ENCODE peak calls at places on chromosomes 12 and 14, in nine cellular contexts. L is ascending aorta; U is CD8-positive, alpha-beta memory T cell; J is naive thymus-derived CD4-positive, alpha-beta T cell; S is mucosa of descending colon; I is prostate gland; Z is left ventricle myocardium inferior; T is neuronal stem cell; P is colonic mucosa. W is an unnamed sample. For H3K4me1 and H3K9me3, the result is how much of the 10 kb centered on the place peaks cover.

GRCh38 chr12:886206-886605 is 63.3 kb downstream of the RAD52 start:
- DNase-seq in S (no peak), L (no peak), P (no peak), T (no peak), U (no peak), J (no peak), I (no peak), Z (no peak), W (no peak)

GRCh38 chr14:61930101-61930857 is 168.1 kb downstream of the SNAPC1 start:
- DNase-seq in Z (no peak), L (no peak), P (no peak), I (no peak), U (no peak), J (no peak), T (no peak), S (no peak), W (no peak)

GRCh38 chr12:754238-754816 is 1.9 kb downstream of the WNK1 start:
- DNase-seq in T (no peak), L (no peak), P (no peak), Z (no peak), U (peak), I (peak), S (no peak), J (peak), W (no peak)

GRCh38 chr14:24353551-24354529 is 14.0 kb upstream of the RIPK3 start:
- DNase-seq in U (no peak), Z (no peak), T (no peak), P (peak), S (no peak), I (no peak), J (no peak), L (no peak), W (no peak)

GRCh38 chr12:90829044-90829443 is 125.9 kb downstream of the CCER1 start:
- DNase-seq in L (no peak), Z (no peak), I (no peak), T (no peak), S (no peak), P (no peak), J (no peak), U (no peak), W (no peak)

GRCh38 chr14:20456971-20457370 is 1.9 kb downstream of the APEX1 start:
- DNase-seq in S (peak), L (no peak), Z (no peak), T (no peak), I (no peak), U (no peak), P (no peak), J (no peak), W (no peak)

GRCh38 chr12:64392221-64392620 is 1.7 kb upstream of the C12orf56 start:
- DNase-seq in J (peak), U (peak), L (no peak), S (no peak), Z (no peak), P (no peak), T (no peak), I (no peak), W (no peak)

GRCh38 chr12:115983226-115983798 is 294.2 kb downstream of the MED13L start:
- DNase-seq in T (no peak), S (no peak), J (no peak), U (no peak), Z (no peak), L (no peak), P (no peak), I (no peak), W (no peak)

GRCh38 chr12:95633049-95633545 is 81.8 kb upstream of the USP44 start:
- DNase-seq in L (peak), J (no peak), S (peak), Z (no peak), U (no peak), T (no peak), I (peak), P (peak), W (peak)

GRCh38 chr14:87131879-87132278 is 861.1 kb downstream of the GALC start:
- DNase-seq in U (no peak), J (no peak), P (no peak), I (no peak), L (no peak), Z (no peak), S (no peak), T (no peak), W (no peak)

GRCh38 chr14:53285806-53286205 is 132.7 kb upstream of the DDHD1 start:
- DNase-seq in T (no peak), P (no peak), L (no peak), J (no peak), Z (no peak), U (no peak), S (no peak), I (no peak), W (no peak)

GRCh38 chr14:57530571-57530970 is 36.9 kb upstream of the CCDC198 start:
- DNase-seq in S (no peak), T (no peak), L (no peak), U (no peak), I (no peak), P (no peak), J (no peak), Z (no peak), W (no peak)

GRCh38 chr12:48716168-48716492 is 377 bp downstream of the CCNT1 start:
- DNase-seq in T (no peak), S (no peak), P (no peak), L (no peak), I (no peak), J (no peak), Z (no peak), U (no peak), W (no peak)

GRCh38 chr14:24261969-24262327 is 1.0 kb downstream of the TGM1 start:
- DNase-seq in U (no peak), Z (no peak), S (no peak), T (no peak), J (no peak), I (no peak), P (no peak), L (no peak), W (no peak)

GRCh38 chr12:94488449-94488848 is 28.8 kb upstream of the CEP83 start:
- DNase-seq in L (no peak), T (no peak), P (no peak), S (no peak), J (no peak), U (no peak), I (no peak), Z (no peak), W (no peak)

GRCh38 chr14:21184252-21184651 is 28.4 kb upstream of the OR5AU1 start:
- DNase-seq in Z (no peak), S (no peak), P (no peak), L (no peak), I (no peak), J (no peak), T (no peak), U (no peak), W (no peak)

GRCh38 chr12:105729931-105730330 is 399.4 kb downstream of the C12orf75 start:
- DNase-seq in S (no peak), Z (no peak), J (no peak), T (no peak), L (no peak), U (no peak), P (no peak), I (no peak), W (no peak)

GRCh38 chr14:27528328-27528727 is 930.5 kb upstream of the NOVA1 start:
- DNase-seq in Z (no peak), T (peak), P (no peak), U (no peak), S (no peak), L (no peak), I (no peak), J (no peak), W (no peak)

GRCh38 chr14:32826404-32827082 is 112.1 kb upstream of the NPAS3 start:
- DNase-seq in S (no peak), P (no peak), I (no peak), L (no peak), U (no peak), Z (no peak), J (no peak), T (no peak), W (no peak)

GRCh38 chr12:94148841-94149780 is 734 bp downstream of the PLXNC1 start:
- DNase-seq in I (no peak), U (peak), T (peak), J (peak), L (no peak), Z (peak), S (peak), P (peak), W (no peak)

DNA sequence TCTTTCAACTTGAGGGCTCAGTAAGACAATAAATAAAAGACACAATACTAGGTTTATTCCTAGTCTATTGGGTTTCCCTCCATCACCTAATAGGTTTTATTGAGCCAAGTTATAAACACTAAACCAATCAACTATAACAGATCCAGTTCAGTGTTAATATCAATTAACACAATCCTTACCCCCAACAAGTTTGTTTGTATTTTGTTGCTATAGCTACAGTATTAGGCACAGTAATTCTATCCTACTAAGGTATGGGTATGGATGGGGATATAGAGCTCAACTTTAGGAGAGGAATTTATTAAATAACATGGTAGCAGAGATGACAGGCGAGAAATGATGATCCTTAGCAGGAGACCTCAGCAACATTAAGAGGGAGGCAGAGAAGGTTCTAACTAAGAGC is 13.3 kb downstream of the PPP4R3A start:
- DNase-seq in J (no peak), U (no peak), S (no peak), L (no peak), P (no peak), T (no peak), I (no peak), Z (no peak), W (no peak)
- H3K4me1 ChIP-seq in J (under half), U (half or more), S (half or more), L (under half), P (under half), T (under half), I (under half), Z (half or more), W (under half)

GRCh38 chr14:85296466-85297210 is 233.3 kb upstream of the FLRT2 start:
- DNase-seq in U (no peak), L (no peak), S (no peak), T (no peak), P (no peak), Z (no peak), J (no peak), I (no peak), W (peak)

GRCh38 chr14:85300119-85300518 is 229.8 kb upstream of the FLRT2 start:
- DNase-seq in Z (no peak), S (no peak), U (no peak), J (no peak), I (no peak), P (no peak), T (no peak), L (no peak), W (no peak)

DNA sequence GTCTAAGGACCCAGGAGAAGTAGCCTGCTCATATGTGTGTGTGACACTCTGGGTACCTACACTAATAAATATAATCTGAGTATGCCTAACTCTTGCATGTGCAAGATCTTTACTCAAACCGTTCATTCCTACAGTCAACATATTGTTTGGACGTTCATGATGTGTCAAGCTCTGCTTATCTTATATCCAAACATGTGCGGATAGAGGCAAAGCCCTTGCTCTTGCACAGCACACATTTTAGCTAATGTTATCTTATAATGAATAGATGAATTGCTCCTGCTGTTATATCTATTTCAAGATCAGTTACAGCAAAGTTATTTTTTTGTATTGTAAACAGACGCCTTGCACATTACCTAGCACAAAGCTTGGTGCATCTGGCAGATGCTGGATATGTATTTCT is 228.4 kb upstream of the FLRT2 start:
- DNase-seq in J (no peak), S (no peak), U (no peak), I (no peak), Z (no peak), L (no peak), P (no peak), T (no peak), W (no peak)
- H3K9me3 ChIP-seq in J (under half), S (under half), U (under half), I (under half), Z (under half), L (under half), P (under half), T (under half), W (under half)

GRCh38 chr12:51864701-51865469 is 16.4 kb upstream of the FIGNL2 start:
- DNase-seq in T (no peak), Z (no peak), L (no peak), I (no peak), J (no peak), P (no peak), U (no peak), S (no peak), W (no peak)
- H3K4me3 ChIP-seq in T (peak), Z (peak), L (no peak), I (no peak), J (no peak), P (no peak), U (no peak), S (no peak), W (no peak)

DNA sequence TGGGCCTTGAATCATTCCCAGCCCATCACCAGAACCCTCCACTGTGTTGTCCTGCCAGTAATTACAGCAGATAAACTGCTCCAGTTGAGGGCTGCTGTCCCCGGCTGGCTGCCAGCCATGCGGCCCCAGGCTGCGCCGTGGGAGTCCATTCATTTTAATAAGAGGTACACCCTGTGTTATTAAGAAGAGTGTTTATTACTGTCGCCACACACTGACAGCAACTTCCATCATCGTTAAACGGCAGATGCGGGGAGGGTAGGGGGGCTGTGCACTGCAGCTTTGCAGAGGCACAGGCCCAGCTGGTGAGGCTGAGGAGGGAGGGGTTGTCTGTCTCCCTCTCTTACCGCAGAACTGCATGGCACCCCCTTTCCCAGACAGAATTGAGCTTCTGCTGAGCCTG is 33.9 kb upstream of the GPATCH2L start:
- DNase-seq in T (no peak), U (no peak), L (no peak), I (no peak), S (no peak), Z (no peak), J (no peak), P (no peak), W (no peak)
- H3K4me1 ChIP-seq in T (under half), U (under half), L (under half), I (under half), S (under half), Z (under half), J (under half), P (under half), W (under half)

DNA sequence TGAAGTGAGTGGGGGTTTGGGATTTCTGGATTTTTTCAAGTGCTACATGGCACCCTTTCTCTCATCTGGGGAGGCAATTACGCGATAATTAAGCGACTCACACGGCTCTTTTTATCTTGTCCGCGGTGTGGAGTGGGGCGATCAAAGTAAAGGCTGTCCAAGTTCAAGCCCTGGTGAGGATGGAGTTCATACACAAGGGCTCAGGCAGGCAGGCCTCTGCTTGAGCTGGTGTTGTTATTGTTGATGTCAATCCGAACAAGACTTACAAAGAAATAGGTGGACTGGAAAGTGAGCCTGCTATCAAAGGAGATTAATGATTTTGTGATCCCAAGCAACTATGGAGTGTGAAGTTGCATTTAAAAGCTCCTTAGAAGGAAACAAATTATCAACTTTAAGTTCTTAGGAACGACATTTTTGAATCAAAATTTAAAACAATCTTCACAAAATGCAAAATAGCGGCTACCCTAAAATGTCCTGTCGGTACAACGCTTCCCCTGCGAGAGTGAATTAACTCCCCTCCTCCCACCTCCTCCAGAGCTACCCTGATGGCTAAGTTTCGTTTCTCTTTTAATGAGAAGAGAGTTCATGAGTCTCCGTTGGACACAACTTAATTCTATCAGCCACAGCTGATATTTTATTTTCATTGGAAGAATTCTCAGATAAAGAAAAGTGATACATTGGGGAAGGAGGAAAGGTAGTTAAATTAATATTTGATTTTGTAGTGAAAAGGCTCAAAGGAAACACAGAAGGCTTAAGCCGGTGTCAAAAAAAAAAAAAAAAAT is 5.9 kb downstream of the FOXA1 start:
- DNase-seq in Z (no peak), T (no peak), U (no peak), I (no peak), L (no peak), J (no peak), P (peak), S (no peak), W (no peak)
- H3K9me3 ChIP-seq in Z (under half), T (under half), U (under half), I (under half), L (under half), J (under half), P (under half), S (under half), W (under half)

DNA sequence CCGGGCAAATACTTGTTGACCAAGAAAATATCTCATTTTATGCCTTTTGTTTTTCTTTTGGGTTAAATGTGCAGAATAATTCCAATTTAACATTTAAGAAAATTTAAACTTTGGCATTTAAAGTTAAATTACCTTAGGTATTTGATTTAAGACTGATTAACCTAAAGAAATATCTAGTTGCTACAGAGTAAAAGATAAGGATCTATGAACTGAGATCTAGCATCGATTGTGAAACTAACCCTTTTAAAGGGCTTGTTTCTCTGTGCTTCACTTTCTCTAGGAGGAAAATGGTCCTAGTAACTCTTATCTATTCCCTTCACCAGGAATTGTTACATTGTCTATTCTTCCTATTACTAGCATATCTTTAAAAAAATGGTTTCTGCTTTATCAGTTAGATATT is 2.6 kb upstream of the TTC8 start:
- DNase-seq in T (no peak), P (no peak), J (no peak), U (no peak), L (no peak), Z (no peak), S (no peak), I (no peak), W (no peak)
- H3K4me3 ChIP-seq in T (no peak), P (no peak), J (no peak), U (no peak), L (no peak), Z (no peak), S (no peak), I (no peak), W (no peak)

DNA sequence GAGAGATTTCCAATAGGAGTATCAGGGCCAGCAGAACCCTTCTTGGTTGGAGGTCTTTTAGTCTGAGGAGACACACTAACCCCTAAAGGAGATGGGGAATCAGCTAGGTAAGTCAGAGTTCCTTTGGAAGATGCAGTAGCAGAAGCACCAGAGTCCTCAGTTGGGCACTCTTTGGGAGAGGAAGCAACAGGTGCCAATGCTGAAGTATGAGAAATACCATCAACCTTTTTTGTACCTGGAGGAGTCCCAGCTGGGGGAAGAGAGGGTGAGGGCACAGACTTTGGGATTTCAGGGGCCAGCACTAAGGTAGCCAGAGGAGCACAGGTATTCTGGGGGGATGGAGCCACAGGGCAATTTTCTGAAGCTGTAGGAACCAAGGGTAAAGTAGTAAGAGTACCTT is 6.0 kb downstream of the NACA start:
- DNase-seq in U (no peak), L (no peak), T (no peak), P (no peak), S (no peak), Z (no peak), I (no peak), J (no peak), W (no peak)
- H3K4me1 ChIP-seq in U (half or more), L (under half), T (under half), P (under half), S (under half), Z (half or more), I (under half), J (under half), W (under half)

GRCh38 chr12:62512901-62513300 is 46.3 kb downstream of the MON2 start:
- DNase-seq in J (no peak), U (no peak), Z (no peak), P (no peak), L (no peak), T (no peak), I (no peak), S (no peak), W (no peak)
- H3K9me3 ChIP-seq in J (under half), U (under half), Z (under half), P (under half), L (under half), T (under half), I (under half), S (under half), W (under half)

DNA sequence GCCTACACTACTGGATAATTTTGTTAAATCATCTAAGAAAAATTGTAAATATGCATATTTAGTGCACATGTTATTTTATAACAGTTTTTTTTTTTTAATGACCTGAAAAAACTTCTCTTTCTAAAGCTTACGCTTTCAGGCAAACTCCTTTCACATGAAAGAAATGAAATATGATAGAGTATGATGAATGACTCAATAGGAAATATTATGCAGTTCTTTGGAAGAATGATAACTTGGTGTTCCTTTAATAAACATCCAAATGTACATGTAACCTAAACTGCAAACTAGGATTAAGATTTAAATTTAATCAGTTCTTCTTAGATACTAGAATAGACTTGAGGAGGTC is 136.6 kb downstream of the FGD4 start:
- DNase-seq in L (no peak), U (no peak), S (no peak), J (no peak), P (no peak), T (no peak), I (no peak), Z (no peak), W (no peak)
- H3K4me3 ChIP-seq in L (peak), U (no peak), S (no peak), J (no peak), P (no peak), T (no peak), I (peak), Z (peak), W (no peak)

GRCh38 chr14:67359775-67360468 is at the start of the genes ATP6V1D and EIF2S1:
- DNase-seq in T (peak), I (peak), L (peak), Z (peak), P (peak), J (peak), S (peak), U (peak), W (peak)
- H3K4me1 ChIP-seq in T (under half), I (under half), L (under half), Z (half or more), P (under half), J (under half), S (under half), U (under half), W (under half)

W was measured in adrenal gland.